ENCODE peak calls at places on chromosome 3, in seven cellular contexts. X, I, A, W, Y, C and D are unnamed samples. For H3K4me1, the result is how much of the 10 kb centered on the place peaks cover.

GRCh38 chr3:69999191-70000027 is at the start of gene SAMMSON:
- DNase-seq in X (peak), I (no peak), A (no peak), W (peak), Y (peak), C (no peak), D (no peak)

GRCh38 chr3:196868297-196868661 is 559 bp downstream of the SENP5 start:
- DNase-seq in X (peak), I (peak), A (peak), W (peak), Y (peak), C (no peak), D (no peak)

GRCh38 chr3:169857811-169858210 is 11.9 kb downstream of the LRRC31 start:
- DNase-seq in X (no peak), I (no peak), A (no peak), W (no peak), Y (no peak), C (no peak), D (no peak)

GRCh38 chr3:113174806-113175490 is 36.4 kb upstream of the BOC start:
- DNase-seq in X (peak), I (no peak), A (no peak), W (peak), Y (no peak), C (no peak), D (no peak)

GRCh38 chr3:195129644-195130492 is 141.1 kb downstream of the XXYLT1 start:
- DNase-seq in X (peak), I (no peak), A (no peak), W (no peak), Y (no peak), C (no peak), D (no peak)

GRCh38 chr3:12440927-12441326 is 43.4 kb upstream of the TSEN2 start:
- DNase-seq in X (peak), I (peak), A (no peak), W (peak), Y (peak), C (peak), D (no peak)

GRCh38 chr3:115551091-115551490 is 72.2 kb upstream of the GAP43 start:
- DNase-seq in X (no peak), I (no peak), A (no peak), W (peak), Y (no peak), C (no peak), D (no peak)

GRCh38 chr3:41265011-41265545 is 65.8 kb downstream of the CTNNB1 start:
- DNase-seq in X (peak), I (no peak), A (no peak), W (peak), Y (no peak), C (no peak), D (no peak)

GRCh38 chr3:147945968-147946519 is 536.9 kb downstream of the ZIC1 start:
- DNase-seq in X (peak), I (peak), A (peak), W (peak), Y (peak), C (peak), D (no peak)

GRCh38 chr3:187966636-187967035 is 187.3 kb upstream of the LPP start:
- DNase-seq in X (no peak), I (peak), A (no peak), W (no peak), Y (no peak), C (no peak), D (no peak)

GRCh38 chr3:85567074-85567676 is 608.4 kb downstream of the CADM2 start:
- DNase-seq in X (peak), I (peak), A (peak), W (peak), Y (peak), C (no peak), D (peak)

GRCh38 chr3:191379473-191379872 is 49.1 kb upstream of the UTS2B start:
- DNase-seq in X (no peak), I (no peak), A (no peak), W (no peak), Y (no peak), C (no peak), D (no peak)

GRCh38 chr3:101340591-101340990 is 20.2 kb upstream of the IMPG2 start:
- DNase-seq in X (peak), I (no peak), A (no peak), W (no peak), Y (no peak), C (no peak), D (no peak)

GRCh38 chr3:194640829-194641228 is 7.6 kb upstream of the TMEM44 start:
- DNase-seq in X (peak), I (peak), A (no peak), W (peak), Y (no peak), C (no peak), D (no peak)

GRCh38 chr3:98540346-98540745 is 8.6 kb downstream of the GPR15 start:
- DNase-seq in X (no peak), I (no peak), A (no peak), W (no peak), Y (no peak), C (no peak), D (no peak)

GRCh38 chr3:184549793-184550585 is 11.6 kb upstream of the EPHB3 start:
- DNase-seq in X (no peak), I (no peak), A (no peak), W (no peak), Y (no peak), C (no peak), D (peak)

GRCh38 chr3:195247086-195247862 is 23.7 kb downstream of the XXYLT1 start:
- DNase-seq in X (no peak), I (no peak), A (no peak), W (no peak), Y (no peak), C (no peak), D (no peak)

GRCh38 chr3:114092151-114093000 is 35.8 kb downstream of the QTRT2 start:
- DNase-seq in X (no peak), I (no peak), A (no peak), W (no peak), Y (no peak), C (no peak), D (no peak)

GRCh38 chr3:114698355-114699105 is 404.7 kb downstream of the TIGIT start:
- DNase-seq in X (no peak), I (no peak), A (no peak), W (no peak), Y (no peak), C (no peak), D (no peak)

GRCh38 chr3:146163584-146163983 is 2.6 kb upstream of the PLOD2 start:
- DNase-seq in X (peak), I (no peak), A (no peak), W (peak), Y (no peak), C (no peak), D (no peak)

GRCh38 chr3:123552095-123552714 is 32.6 kb downstream of the HACD2 start:
- DNase-seq in X (peak), I (no peak), A (no peak), W (peak), Y (no peak), C (no peak), D (no peak)

GRCh38 chr3:31810991-31811433 is 170.1 kb downstream of the OSBPL10 start:
- DNase-seq in X (no peak), I (no peak), A (no peak), W (no peak), Y (peak), C (no peak), D (no peak)

GRCh38 chr3:147906275-147906674 is 497.1 kb downstream of the ZIC1 start:
- DNase-seq in X (peak), I (no peak), A (no peak), W (peak), Y (no peak), C (no peak), D (no peak)

GRCh38 chr3:124625084-124625483 is 105.2 kb upstream of the UMPS start:
- DNase-seq in X (no peak), I (no peak), A (no peak), W (no peak), Y (no peak), C (no peak), D (no peak)

GRCh38 chr3:190911382-190911781 is 48.9 kb upstream of the GMNC start:
- DNase-seq in X (no peak), I (no peak), A (no peak), W (no peak), Y (no peak), C (no peak), D (no peak)

GRCh38 chr3:160869825-160870224 is 113.8 kb downstream of the PPM1L start:
- DNase-seq in X (no peak), I (peak), A (no peak), W (no peak), Y (no peak), C (peak), D (no peak)

GRCh38 chr3:80096909-80097308 is 329.1 kb upstream of the ROBO1 start:
- DNase-seq in X (no peak), I (no peak), A (no peak), W (no peak), Y (no peak), C (no peak), D (no peak)

GRCh38 chr3:13364602-13365271 is 55.4 kb downstream of the NUP210 start:
- DNase-seq in X (peak), I (no peak), A (no peak), W (no peak), Y (no peak), C (no peak), D (no peak)

GRCh38 chr3:11539677-11540076 is 104.0 kb downstream of the VGLL4 start:
- DNase-seq in X (no peak), I (no peak), A (no peak), W (no peak), Y (no peak), C (no peak), D (no peak)

GRCh38 chr3:184683900-184684560 is 27.8 kb downstream of the MAGEF1 start:
- DNase-seq in X (no peak), I (no peak), A (no peak), W (no peak), Y (no peak), C (no peak), D (no peak)

GRCh38 chr3:114565201-114565600 is 271.4 kb downstream of the TIGIT start:
- DNase-seq in X (no peak), I (no peak), A (peak), W (peak), Y (no peak), C (peak), D (no peak)

GRCh38 chr3:144770813-144771400 is 799.3 kb downstream of the DIPK2A start:
- DNase-seq in X (peak), I (no peak), A (no peak), W (peak), Y (no peak), C (no peak), D (no peak)

DNA sequence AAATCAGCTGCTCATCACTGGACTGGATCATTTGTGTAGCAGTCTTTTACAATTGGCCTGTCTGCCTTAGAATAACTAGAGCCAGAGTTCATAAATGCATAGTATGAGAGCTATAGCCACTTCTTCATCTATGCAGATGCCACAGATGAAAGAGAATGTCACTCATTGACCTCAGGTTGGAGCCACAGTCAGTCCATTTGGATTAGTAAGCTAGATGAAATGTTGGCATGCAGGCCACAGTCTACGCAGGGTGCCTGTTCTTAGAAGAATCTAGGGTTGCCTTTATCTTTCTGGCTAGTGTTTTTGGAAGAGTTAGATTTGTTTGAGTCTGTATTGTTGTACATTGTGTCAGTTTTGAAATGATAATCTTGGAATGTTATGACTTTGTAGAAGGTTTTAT is 25.4 kb upstream of the EDEM1 start:
- DNase-seq in X (peak), I (peak), A (no peak), W (peak), Y (no peak), C (no peak), D (no peak)
- H3K4me1 ChIP-seq in X (under half), I (under half), A (under half), W (under half), Y (under half), C (half or more), D (under half)

GRCh38 chr3:99761415-99761981 is 56.2 kb upstream of the CMSS1 start:
- DNase-seq in X (no peak), I (no peak), A (no peak), W (no peak), Y (no peak), C (no peak), D (no peak)

GRCh38 chr3:99758502-99759177 is 59.0 kb upstream of the CMSS1 start:
- DNase-seq in X (no peak), I (no peak), A (no peak), W (no peak), Y (no peak), C (no peak), D (no peak)

GRCh38 chr3:99755831-99756230 is 61.8 kb upstream of the CMSS1 start:
- DNase-seq in X (no peak), I (no peak), A (no peak), W (no peak), Y (no peak), C (no peak), D (no peak)

GRCh38 chr3:99760602-99761001 is 57.1 kb upstream of the CMSS1 start:
- DNase-seq in X (peak), I (no peak), A (no peak), W (no peak), Y (no peak), C (no peak), D (no peak)

DNA sequence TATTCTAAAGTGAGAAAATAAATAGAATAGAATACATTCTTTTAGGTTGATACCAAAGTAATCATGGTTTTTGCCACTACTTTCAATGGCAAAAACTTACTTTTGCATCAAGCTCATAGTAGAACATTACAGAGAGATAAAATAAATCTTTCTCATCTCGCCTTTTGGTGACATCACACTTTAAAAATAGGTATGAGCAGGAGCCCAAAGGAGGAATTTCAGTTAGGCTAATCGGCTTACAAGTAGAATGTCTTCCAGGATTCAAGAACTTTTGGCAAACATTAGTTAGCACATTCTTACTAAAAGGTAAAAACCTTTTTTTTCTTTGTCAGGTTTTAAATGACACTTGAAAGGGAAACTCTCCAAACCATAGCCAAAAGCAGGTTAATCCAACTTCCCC is 59.7 kb upstream of the CMSS1 start:
- DNase-seq in X (no peak), I (no peak), A (no peak), W (no peak), Y (no peak), C (no peak), D (no peak)
- H3K4me1 ChIP-seq in X (under half), I (under half), A (under half), W (under half), Y (under half), C (under half), D (under half)

DNA sequence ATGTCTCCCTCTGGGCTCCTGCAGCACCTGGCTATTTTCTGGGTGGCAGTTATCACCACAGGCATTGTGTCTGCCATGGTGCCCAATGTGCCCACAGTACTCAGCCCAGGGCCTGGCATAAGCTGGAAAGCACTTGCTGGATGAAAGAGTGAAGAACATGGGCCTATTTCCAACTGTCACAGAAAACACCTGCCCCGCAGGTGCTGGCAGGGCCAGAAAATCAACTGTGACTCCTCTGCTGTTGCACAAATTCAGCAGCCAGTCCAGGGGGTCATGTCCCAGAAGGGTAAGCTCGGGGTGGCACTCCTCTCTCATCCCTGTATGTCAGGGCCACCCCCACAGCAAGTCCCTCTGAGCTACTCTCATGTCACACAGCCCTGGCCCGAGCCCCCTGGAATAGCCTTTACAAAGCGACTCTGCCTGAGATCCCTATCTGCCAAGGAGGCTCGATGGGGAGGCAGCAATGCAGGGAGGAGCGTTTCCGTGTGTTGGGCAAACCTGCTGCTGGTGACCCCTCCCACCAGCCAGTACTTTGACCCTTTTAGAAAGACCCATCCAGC is 16.9 kb downstream of the ITIH3 start:
- DNase-seq in X (no peak), I (no peak), A (no peak), W (no peak), Y (no peak), C (no peak), D (no peak)
- H3K4me1 ChIP-seq in X (under half), I (under half), A (under half), W (under half), Y (under half), C (under half), D (under half)

DNA sequence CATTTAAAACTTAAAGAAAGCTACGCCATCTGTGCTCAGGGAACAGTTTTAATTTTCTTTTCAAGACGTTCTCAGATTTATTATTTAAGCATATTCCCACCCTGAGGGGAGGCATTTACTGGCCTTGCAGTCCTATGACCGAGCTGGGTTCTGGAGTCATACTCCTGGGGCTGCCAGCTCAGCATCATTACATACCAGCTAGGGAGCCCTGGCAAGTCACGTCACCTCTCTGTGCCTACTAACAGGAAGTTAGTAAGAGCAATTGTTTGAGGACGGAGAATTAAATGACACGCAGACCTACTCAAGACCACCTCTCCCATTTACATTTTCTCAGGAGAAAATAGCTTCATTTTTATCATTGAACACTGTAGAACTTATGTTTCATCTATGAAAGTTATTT is 5.8 kb downstream of the CDCP1 start:
- DNase-seq in X (peak), I (peak), A (no peak), W (peak), Y (no peak), C (no peak), D (no peak)
- H3K4me1 ChIP-seq in X (under half), I (under half), A (half or more), W (under half), Y (under half), C (under half), D (under half)

GRCh38 chr3:177451940-177452484 is 254.7 kb upstream of the TBL1XR1 start:
- DNase-seq in X (peak), I (no peak), A (no peak), W (peak), Y (no peak), C (no peak), D (no peak)
- H3K4me1 ChIP-seq in X (under half), I (under half), A (under half), W (under half), Y (under half), C (under half), D (half or more)

DNA sequence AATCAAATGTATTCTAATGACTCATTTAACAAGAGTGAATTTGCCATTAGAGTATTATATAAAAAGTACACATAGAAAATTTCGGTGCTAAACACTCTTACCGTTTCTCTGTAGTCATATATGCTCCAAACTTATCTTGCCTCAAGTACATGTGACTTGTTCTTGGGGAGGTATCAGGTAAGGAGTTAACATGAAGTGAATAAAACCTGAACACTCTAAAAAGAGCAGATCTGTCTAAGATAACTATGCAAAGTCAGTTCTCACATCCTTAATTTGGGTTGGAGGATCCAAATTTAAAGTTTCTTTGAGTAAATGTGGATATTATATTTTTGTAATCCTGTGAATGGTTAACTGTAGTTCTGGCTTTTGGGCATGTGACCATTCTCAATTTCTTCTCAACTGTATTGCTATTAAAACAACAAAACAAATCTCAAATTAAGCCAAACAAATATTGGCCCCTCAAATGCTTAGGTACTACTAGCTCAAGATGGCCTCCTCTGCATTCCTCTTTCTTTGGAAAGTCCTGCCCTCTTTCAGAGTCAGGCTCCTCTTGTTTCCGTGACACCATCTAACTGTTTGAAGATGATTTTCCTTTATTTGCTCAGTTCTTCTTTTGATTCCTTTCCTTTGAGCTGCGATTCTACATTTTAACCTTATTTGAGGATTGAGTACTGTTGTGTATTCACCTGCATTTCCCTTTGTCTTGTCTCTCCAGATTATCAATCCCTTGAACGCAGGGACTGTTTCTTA is 4.2 kb downstream of the EDEM1 start:
- DNase-seq in X (no peak), I (no peak), A (no peak), W (no peak), Y (no peak), C (no peak), D (no peak)
- H3K4me1 ChIP-seq in X (under half), I (under half), A (half or more), W (under half), Y (under half), C (half or more), D (half or more)